ENCODE peak calls at places on chromosome 4, in nine cellular contexts. M, Q, P, B, U, D, Y, J and Z are unnamed samples.

GRCh38 chr4:14897217-14897616 is 105.1 kb upstream of the CPEB2 start:
- DNase-seq in Y (no peak), M (no peak), P (no peak), Q (no peak), B (peak; percentile 8), U (no peak), D (no peak), J (peak; percentile 23), Z (no peak)

GRCh38 chr4:153513596-153513995 is 47.4 kb downstream of the TMEM131L start:
- DNase-seq in Q (no peak), M (no peak), D (peak; percentile 51), P (no peak), J (no peak), Y (no peak), U (no peak), B (peak; percentile 66), Z (no peak)

GRCh38 chr4:40525811-40526598 is 103.7 kb downstream of the RBM47 start:
- DNase-seq in M (peak; percentile 62), Q (no peak), B (peak; percentile 88), D (peak; percentile 94), J (peak; percentile 64), P (no peak), Y (peak; percentile 92), U (no peak), Z (peak; percentile 45)

GRCh38 chr4:25076625-25077413 is 46.1 kb upstream of the LGI2 start:
- DNase-seq in Y (no peak), B (no peak), U (no peak), Q (no peak), D (peak; percentile 43), M (no peak), P (no peak), J (no peak), Z (no peak)

GRCh38 chr4:2827874-2828751 is 15.5 kb upstream of the ADD1 start:
- DNase-seq in M (peak; percentile 42), B (no peak), J (no peak), P (no peak), Q (no peak), Y (no peak), D (no peak), U (no peak), Z (no peak)

GRCh38 chr4:158229768-158230167 is 19.5 kb downstream of the TMEM144 start:
- DNase-seq in B (no peak), P (no peak), M (no peak), D (no peak), Y (no peak), J (no peak), Q (no peak), U (no peak), Z (no peak)

GRCh38 chr4:92060333-92060732 is 243.4 kb upstream of the GRID2 start:
- DNase-seq in U (no peak), M (no peak), D (no peak), P (no peak), B (no peak), Y (no peak), J (no peak), Q (no peak), Z (no peak)

GRCh38 chr4:77826280-77826679 is 7.1 kb upstream of the CNOT6L start:
- DNase-seq in B (no peak), M (no peak), P (no peak), Y (no peak), D (no peak), J (no peak), Q (no peak), U (no peak), Z (no peak)

GRCh38 chr4:85598936-85599335 is 124.0 kb downstream of the ARHGAP24 start:
- DNase-seq in B (no peak), Q (no peak), P (no peak), Y (no peak), M (no peak), D (no peak), J (no peak), U (no peak), Z (no peak)

DNA sequence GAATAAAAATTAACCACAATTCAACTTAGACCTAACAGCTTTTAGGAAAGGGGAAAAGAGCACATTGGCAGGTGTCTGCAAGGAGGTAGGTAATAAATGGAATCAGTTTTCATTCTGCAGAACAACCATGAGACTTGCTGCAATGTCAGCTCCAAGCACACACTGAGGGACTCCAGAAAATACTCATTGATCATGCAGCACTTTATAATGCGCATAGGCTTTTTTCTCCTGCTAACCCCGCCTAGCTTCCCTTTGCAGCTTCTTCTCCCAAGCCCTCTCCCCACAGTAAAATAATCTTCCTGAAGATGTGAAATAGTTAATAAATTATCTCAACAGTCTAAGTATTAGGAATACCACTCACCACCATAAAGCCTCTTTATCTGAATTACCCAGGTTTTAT is 36.9 kb downstream of the ANKRD17 start:
- DNase-seq in P (no peak), U (no peak), Q (no peak), Y (no peak), M (no peak), D (no peak), B (no peak), J (no peak), Z (no peak)
- H3K4me3 ChIP-seq in P (no peak overlapping the region), U (no peak overlapping the region), Q (no peak overlapping the region), Y (peak overlapping the region; percentile 73), M (no peak overlapping the region), D (peak overlapping the region; percentile 75), B (peak overlapping the region; percentile 64), J (peak overlapping the region; percentile 33), Z (peak overlapping the region; percentile 58)

GRCh38 chr4:55637272-55637820 is 1.2 kb upstream of the NMU start:
- DNase-seq in M (no peak), D (no peak), U (no peak), P (no peak), J (no peak), Q (no peak), Y (no peak), B (no peak), Z (no peak)

GRCh38 chr4:55634417-55635128 is 1.5 kb downstream of the NMU start:
- DNase-seq in M (no peak), D (no peak), J (no peak), Y (no peak), U (no peak), B (no peak), Q (no peak), P (no peak), Z (no peak)

GRCh38 chr4:55636622-55636999 is 513 bp upstream of the NMU start:
- DNase-seq in Q (no peak), D (no peak), M (no peak), U (no peak), J (no peak), P (no peak), Y (no peak), B (peak; percentile 3), Z (no peak)

GRCh38 chr4:55635282-55635681 is 816 bp downstream of the NMU start:
- DNase-seq in M (no peak), Y (no peak), D (no peak), B (no peak), P (no peak), Q (no peak), U (no peak), J (no peak), Z (no peak)

GRCh38 chr4:55635760-55636621 is at the start of gene NMU:
- DNase-seq in P (no peak), B (no peak), Y (peak; percentile 29), D (peak; percentile 5), Q (peak; percentile 54), J (peak; percentile 67), U (peak; percentile 60), M (no peak), Z (no peak)
- TF ChIP-seq CTCF in P (peak; percentile 18), B (no peak), Y (no peak), D (no peak), Q (no peak), J (no peak), U (peak; percentile 22), M (no peak), Z (no peak)

GRCh38 chr4:107197121-107197520 is 161.0 kb upstream of the DKK2 start:
- DNase-seq in Q (no peak), U (no peak), Y (no peak), J (no peak), D (no peak), P (no peak), B (no peak), M (no peak), Z (no peak)
- H3K4me3 ChIP-seq in Q (no peak overlapping the region), U (no peak overlapping the region), Y (no peak overlapping the region), J (no peak overlapping the region), D (no peak overlapping the region), P (no peak overlapping the region), B (no peak overlapping the region), M (no peak overlapping the region), Z (no peak overlapping the region)

GRCh38 chr4:143531368-143531767 is 17.9 kb downstream of the SMARCA5 start:
- DNase-seq in M (no peak), Y (no peak), J (no peak), Q (no peak), D (peak; percentile 51), P (no peak), U (no peak), B (peak; percentile 43), Z (no peak)
- TF ChIP-seq CTCF in M (no peak), Y (peak; percentile 46), J (peak; percentile 39), Q (no peak), D (peak; percentile 64), P (peak; percentile 38), U (peak; percentile 26), B (peak; percentile 61), Z (peak; percentile 57)

DNA sequence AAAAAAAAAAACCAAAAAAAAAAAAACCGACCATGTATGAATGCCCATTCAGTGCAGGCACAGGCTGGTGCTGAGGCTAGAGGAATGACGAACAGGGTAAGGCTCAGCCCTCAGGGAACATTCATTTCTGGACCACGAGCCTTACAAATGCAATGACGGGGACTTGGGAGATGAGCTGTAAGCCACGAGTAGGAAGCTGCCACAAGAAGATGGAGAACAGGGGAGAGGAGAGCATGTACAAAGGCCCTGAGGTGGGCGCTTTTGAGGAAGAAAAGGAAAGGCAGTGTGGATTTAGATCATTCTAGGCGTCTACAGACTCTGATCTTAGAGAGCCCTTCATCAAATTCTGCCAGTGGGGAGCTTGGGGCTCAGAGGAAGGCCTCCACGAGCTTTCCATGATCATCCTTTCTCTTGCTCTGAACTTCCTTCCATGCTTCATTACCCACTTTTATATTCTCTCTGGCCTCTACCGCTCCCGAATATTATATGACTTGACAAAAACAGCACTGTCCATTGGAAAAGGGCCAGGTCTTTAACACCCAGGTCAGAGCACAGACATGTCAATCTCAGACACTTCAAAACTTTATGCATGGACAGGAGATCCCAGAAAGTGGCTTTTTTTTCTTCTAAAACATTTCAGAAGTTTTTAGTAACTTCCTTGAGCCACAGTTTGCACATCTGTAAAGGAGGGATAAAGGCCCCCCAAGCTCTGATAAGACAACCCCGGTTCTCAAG is 3.3 kb upstream of the ZNF518B start:
- DNase-seq in P (no peak), U (peak; percentile 30), B (no peak), J (no peak), Q (no peak), M (no peak), D (no peak), Y (no peak), Z (no peak)
- H3K4me3 ChIP-seq in P (no peak overlapping the region), U (no peak overlapping the region), B (no peak overlapping the region), J (no peak overlapping the region), Q (no peak overlapping the region), M (no peak overlapping the region), D (peak overlapping the region; percentile 38), Y (no peak overlapping the region), Z (peak overlapping the region; percentile 46)

GRCh38 chr4:21856754-21857153 is 91.8 kb downstream of the KCNIP4 start:
- DNase-seq in P (no peak), M (no peak), D (no peak), U (no peak), B (no peak), J (no peak), Y (no peak), Q (no peak), Z (no peak)
- TF ChIP-seq CTCF in P (no peak), M (no peak), D (no peak), U (no peak), B (no peak), J (no peak), Y (no peak), Q (no peak), Z (no peak)